ENCODE peak calls at places on chromosomes 6 and 20, in six cellular contexts. H is H4; Y is NCI-H1105 treated with DMSO at 0.1 percent for 48 hours; G is SHP77 treated with DMSO at 0.1 percent for 48 hours; W is pulmonary artery endothelial cell; F is activated CD8-positive, alpha-beta memory T cell treated with anti-CD3 and anti-CD28 coated beads, Interleukin-2, amount 50 U/mL, for 4 hours. K is an unnamed sample.

GRCh38 chr20:50634191-50634590 is 57.2 kb downstream of the RIPOR3 start:
- DNase-seq in Y (no peak), F (no peak), W (no peak), G (no peak), H (no peak), K (no peak)

GRCh38 chr6:45724511-45724910 is 291.1 kb downstream of the CLIC5 start:
- DNase-seq in G (no peak), H (peak), W (peak), F (no peak), Y (peak), K (peak)

GRCh38 chr6:138491020-138491419 is 8.3 kb downstream of the NHSL1 start:
- DNase-seq in W (no peak), H (no peak), Y (no peak), G (no peak), F (no peak), K (no peak)

GRCh38 chr6:56802570-56802969 is 152.3 kb upstream of the BEND6 start:
- DNase-seq in G (peak), W (peak), F (no peak), H (peak), Y (peak), K (peak)

GRCh38 chr6:122947355-122947754 is 48.7 kb upstream of the CLVS2 start:
- DNase-seq in Y (peak), G (no peak), W (no peak), F (no peak), H (no peak), K (peak)

GRCh38 chr6:132482595-132482994 is 30.3 kb downstream of the STX7 start:
- DNase-seq in Y (no peak), W (no peak), G (no peak), H (no peak), F (no peak), K (no peak)

GRCh38 chr20:59938221-59938620 is 1.9 kb downstream of the PPP1R3D start:
- DNase-seq in G (no peak), W (no peak), Y (no peak), H (peak), F (no peak), K (no peak)

GRCh38 chr20:41476013-41476441 is 109.4 kb upstream of the EMILIN3 start:
- DNase-seq in H (peak), F (no peak), W (peak), G (peak), Y (peak), K (peak)

GRCh38 chr6:28543671-28544131 is 18.0 kb downstream of the GPX5 start:
- DNase-seq in H (no peak), F (peak), W (no peak), Y (no peak), G (no peak), K (no peak)